ENCODE peak calls at places on chromosomes 5 and 9, in eight cellular contexts. K is psoas muscle, F is left ventricle myocardium inferior, Z is esophagus squamous epithelium, T is stomach, C is sigmoid colon, Q is suprapubic skin, N is tibial artery. W is an unnamed sample. For H3K27me3 and H3K4me1, the result is how much of the 10 kb centered on the place peaks cover.

GRCh38 chr9:113579270-113580040 is 115.9 kb downstream of the RGS3 start:
- DNase-seq in K (no peak), F (peak), Z (peak), T (peak), C (peak), Q (no peak), N (peak), W (peak)

GRCh38 chr5:95486185-95486584 is 68.6 kb downstream of the SKIC3 start:
- DNase-seq in K (no peak), F (no peak), Z (no peak), T (no peak), C (no peak), Q (no peak), N (no peak), W (no peak)

GRCh38 chr5:862367-863243 is 11.8 kb upstream of the ZDHHC11 start:
- DNase-seq in K (peak), F (no peak), Z (no peak), T (no peak), C (no peak), Q (no peak), N (no peak), W (no peak)

GRCh38 chr9:128593039-128593438 is 40.7 kb downstream of the SPTAN1 start:
- DNase-seq in K (no peak), F (no peak), Z (no peak), T (no peak), C (no peak), Q (no peak), N (no peak), W (no peak)

GRCh38 chr5:89342106-89342876 is 459.3 kb upstream of the MEF2C start:
- DNase-seq in K (no peak), F (no peak), Z (no peak), T (no peak), C (no peak), Q (no peak), N (no peak), W (no peak)

GRCh38 chr5:176697929-176698520 is 50.7 kb downstream of the TSPAN17 start:
- DNase-seq in K (no peak), F (no peak), Z (no peak), T (no peak), C (no peak), Q (no peak), N (no peak), W (no peak)

GRCh38 chr5:54844905-54845566 is 140.4 kb downstream of the ESM1 start:
- DNase-seq in K (no peak), F (no peak), Z (no peak), T (no peak), C (no peak), Q (no peak), N (no peak), W (no peak)

GRCh38 chr5:67033893-67034605 is 162.6 kb downstream of the CD180 start:
- DNase-seq in K (no peak), F (no peak), Z (no peak), T (no peak), C (no peak), Q (no peak), N (no peak), W (no peak)

GRCh38 chr5:155735388-155735787 is 591.6 kb upstream of the SGCD start:
- DNase-seq in K (peak), F (peak), Z (no peak), T (no peak), C (no peak), Q (no peak), N (no peak), W (no peak)

GRCh38 chr5:142472306-142472951 is 147.6 kb upstream of the SPRY4 start:
- DNase-seq in K (no peak), F (no peak), Z (no peak), T (no peak), C (no peak), Q (no peak), N (no peak), W (no peak)

GRCh38 chr5:135134686-135135381 is 100.8 kb upstream of the PITX1 start:
- DNase-seq in K (no peak), F (no peak), Z (no peak), T (no peak), C (no peak), Q (no peak), N (no peak), W (no peak)

GRCh38 chr5:149011084-149011483 is 51.8 kb downstream of the SH3TC2 start:
- DNase-seq in K (no peak), F (no peak), Z (no peak), T (no peak), C (no peak), Q (no peak), N (no peak), W (no peak)

GRCh38 chr9:9216934-9217333 is 1395.9 kb downstream of the PTPRD start:
- DNase-seq in K (no peak), F (no peak), Z (no peak), T (no peak), C (no peak), Q (no peak), N (no peak), W (no peak)

GRCh38 chr5:59416441-59416840 is 477.1 kb downstream of the PDE4D start:
- DNase-seq in K (no peak), F (no peak), Z (no peak), T (no peak), C (no peak), Q (no peak), N (no peak), W (no peak)

GRCh38 chr5:178208540-178209227 is 4.4 kb downstream of the HNRNPAB start:
- DNase-seq in K (no peak), F (no peak), Z (no peak), T (no peak), C (peak), Q (peak), N (peak), W (no peak)

GRCh38 chr9:98195671-98196070 is 3.2 kb upstream of the CORO2A start:
- DNase-seq in K (no peak), F (no peak), Z (no peak), T (no peak), C (no peak), Q (no peak), N (no peak), W (no peak)

GRCh38 chr9:73839471-73839870 is 657.7 kb upstream of the RORB start:
- DNase-seq in K (no peak), F (no peak), Z (no peak), T (no peak), C (no peak), Q (no peak), N (no peak), W (no peak)

GRCh38 chr9:87490225-87490624 is 7.4 kb upstream of the DAPK1 start:
- DNase-seq in K (no peak), F (no peak), Z (no peak), T (no peak), C (no peak), Q (no peak), N (no peak), W (no peak)

GRCh38 chr9:14445946-14446345 is 132.0 kb upstream of the NFIB start:
- DNase-seq in K (no peak), F (no peak), Z (no peak), T (no peak), C (no peak), Q (no peak), N (no peak), W (no peak)

GRCh38 chr9:90855208-90856000 is 53.8 kb downstream of the SYK start:
- DNase-seq in K (no peak), F (no peak), Z (no peak), T (no peak), C (no peak), Q (no peak), N (no peak), W (no peak)

GRCh38 chr9:82247318-82247717 is 258.7 kb downstream of the SPATA31D1 start:
- DNase-seq in K (no peak), F (no peak), Z (no peak), T (no peak), C (no peak), Q (no peak), N (peak), W (peak)

GRCh38 chr9:91028166-91028827 is 226.7 kb downstream of the SYK start:
- DNase-seq in K (no peak), F (no peak), Z (no peak), T (no peak), C (no peak), Q (no peak), N (no peak), W (no peak)

GRCh38 chr5:54743997-54744788 is 226.6 kb downstream of the SNX18 start:
- DNase-seq in K (no peak), F (no peak), Z (peak), T (peak), C (no peak), Q (no peak), N (no peak), W (peak)

GRCh38 chr5:61290815-61291214 is 41.2 kb upstream of the ZSWIM6 start:
- DNase-seq in K (no peak), F (no peak), Z (no peak), T (no peak), C (peak), Q (no peak), N (no peak), W (no peak)

GRCh38 chr9:614421-614820 is 227.1 kb upstream of the DMRT1 start:
- DNase-seq in K (no peak), F (no peak), Z (no peak), T (no peak), C (no peak), Q (no peak), N (peak), W (peak)

GRCh38 chr5:59371525-59372138 is 521.9 kb downstream of the PDE4D start:
- DNase-seq in K (no peak), F (no peak), Z (no peak), T (no peak), C (no peak), Q (no peak), N (no peak), W (no peak)

DNA sequence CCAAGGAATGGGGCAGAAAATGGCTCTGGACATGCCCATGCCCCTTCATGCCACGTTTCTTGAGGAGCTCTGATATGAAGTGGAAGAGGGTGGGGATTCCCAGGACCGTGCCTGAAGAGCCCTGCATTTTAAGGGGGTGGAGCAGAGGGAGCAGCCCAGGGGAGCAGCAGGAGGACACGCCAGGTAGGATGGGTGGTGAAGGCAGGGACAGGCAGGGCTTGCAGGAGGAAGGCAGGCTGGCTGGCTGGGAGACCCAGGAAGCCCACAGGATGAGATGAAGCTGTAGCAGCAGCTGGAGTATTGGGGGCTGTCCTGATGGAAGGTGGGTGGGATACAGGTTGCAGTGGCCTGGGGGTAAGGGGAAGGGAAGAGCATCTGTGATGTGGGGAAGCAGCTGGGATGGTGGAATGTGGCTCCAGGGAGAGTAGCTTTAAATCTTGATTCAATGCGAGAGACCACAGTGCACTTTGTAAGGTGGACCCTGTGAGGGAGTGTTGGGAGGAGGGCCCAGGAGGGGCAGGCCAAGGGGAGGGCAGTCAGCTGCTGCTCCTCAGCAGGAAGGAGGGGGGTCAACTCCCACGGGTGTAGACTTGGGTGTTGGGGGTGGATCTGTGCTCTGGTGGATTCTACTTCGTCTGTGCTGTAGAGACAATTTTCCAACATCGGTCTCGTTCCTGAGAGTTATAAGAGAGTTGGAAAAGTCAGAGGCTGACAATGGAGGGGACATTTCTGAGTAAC is 242.6 kb upstream of the IRX4 start:
- DNase-seq in K (no peak), F (no peak), Z (no peak), T (no peak), C (no peak), Q (no peak), N (no peak), W (no peak)
- H3K27me3 ChIP-seq in K (under half), F (under half), Z (under half), T (under half), C (under half), Q (under half), N (under half), W (under half)

GRCh38 chr9:2014696-2015580 is at the start of gene SMARCA2:
- DNase-seq in K (peak), F (peak), Z (peak), T (peak), C (peak), Q (peak), N (peak), W (peak)
- TF ChIP-seq CTCF in K (no peak), F (no peak), Z (no peak), T (no peak), C (no peak), Q (no peak), N (no peak), W (no peak)

GRCh38 chr9:31067418-31067817 is 1317.0 kb upstream of the ACO1 start:
- DNase-seq in K (no peak), F (no peak), Z (no peak), T (no peak), C (no peak), Q (no peak), N (no peak), W (no peak)

DNA sequence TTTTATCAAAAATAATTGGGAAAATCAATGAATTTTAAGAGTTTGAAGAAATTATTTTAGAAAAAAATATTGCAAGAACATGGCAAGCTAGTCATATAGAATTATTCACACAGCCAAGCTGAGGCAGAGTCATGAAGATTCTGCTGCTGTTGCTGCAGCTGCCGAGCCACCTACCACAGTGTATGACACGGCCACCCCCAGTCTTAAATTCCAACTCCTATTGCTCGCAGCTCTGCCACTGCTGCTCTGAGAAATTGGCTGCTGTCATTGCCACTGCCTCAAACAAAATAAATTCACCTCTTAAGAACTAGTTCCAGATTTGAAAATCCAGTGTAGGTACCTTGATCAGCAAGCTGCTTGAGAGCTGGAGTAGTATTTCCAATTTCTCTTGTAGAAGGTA is 1318.8 kb upstream of the ACO1 start:
- DNase-seq in K (no peak), F (no peak), Z (no peak), T (no peak), C (no peak), Q (no peak), N (no peak), W (no peak)
- H3K4me1 ChIP-seq in K (under half), F (under half), Z (under half), T (under half), C (under half), Q (under half), N (under half), W (under half)

DNA sequence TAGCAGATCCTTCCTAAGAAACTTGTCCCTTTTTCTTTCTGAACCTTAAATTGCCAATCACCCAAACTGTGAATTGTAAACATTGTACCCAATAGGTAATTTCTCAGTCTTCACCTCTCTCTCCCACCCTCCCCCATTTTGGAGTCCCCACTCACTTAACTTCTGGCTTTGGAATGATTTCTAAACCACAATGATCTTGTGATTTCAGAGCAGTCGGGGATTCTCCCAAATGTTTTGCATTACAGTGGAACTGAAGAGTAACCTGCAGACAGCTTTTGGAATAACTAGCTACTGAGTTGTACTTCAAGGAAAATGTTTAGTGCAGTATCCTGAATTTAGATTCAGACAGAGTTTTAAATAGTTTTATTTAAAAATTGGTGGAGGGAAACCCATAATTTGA is 19.2 kb downstream of the SLC27A6 start:
- DNase-seq in K (no peak), F (no peak), Z (no peak), T (no peak), C (no peak), Q (no peak), N (no peak), W (no peak)
- H3K27me3 ChIP-seq in K (under half), F (under half), Z (under half), T (under half), C (under half), Q (under half), N (under half), W (under half)

GRCh38 chr9:109248133-109248581 is 72.7 kb downstream of the EPB41L4B start:
- DNase-seq in K (no peak), F (no peak), Z (no peak), T (no peak), C (no peak), Q (no peak), N (no peak), W (no peak)
- TF ChIP-seq CTCF in K (no peak), F (no peak), Z (no peak), T (no peak), C (no peak), Q (no peak), N (no peak), W (no peak)

GRCh38 chr9:38142201-38142600 is 73.2 kb upstream of the SHB start:
- DNase-seq in K (no peak), F (no peak), Z (no peak), T (no peak), C (no peak), Q (no peak), N (no peak), W (no peak)
- H3K4me1 ChIP-seq in K (under half), F (under half), Z (under half), T (under half), C (under half), Q (under half), N (under half), W (under half)

GRCh38 chr5:15037247-15037908 is 165.8 kb upstream of the ANKH start:
- DNase-seq in K (no peak), F (no peak), Z (no peak), T (no peak), C (no peak), Q (no peak), N (no peak), W (no peak)
- H3K27me3 ChIP-seq in K (under half), F (under half), Z (under half), T (under half), C (under half), Q (under half), N (under half), W (under half)

W was measured in left lung.